ENCODE peak calls at places on chromosomes 3 and 15, in ten cellular contexts. E, X, R, J, V, T, I, N, B and G are unnamed samples.

GRCh38 chr15:99282129-99282528 is 30.8 kb downstream of the LRRC28 start:
- DNase-seq in V (no peak), R (no peak), B (no peak), J (peak; percentile 39), E (no peak), T (no peak), N (no peak), X (no peak), I (no peak), G (no peak)

GRCh38 chr15:43187544-43188155 is 2.4 kb downstream of the CCNDBP1 start:
- DNase-seq in N (peak; percentile 47), X (no peak), J (peak; percentile 54), V (no peak), E (no peak), R (peak; percentile 82), B (no peak), T (peak; percentile 73), I (peak; percentile 34), G (no peak)

GRCh38 chr15:39451121-39451698 is 129.7 kb upstream of the THBS1 start:
- DNase-seq in J (no peak), I (no peak), B (no peak), X (no peak), N (no peak), R (no peak), T (no peak), V (no peak), E (peak; percentile 78), G (no peak)

GRCh38 chr15:41013698-41014414 is 60.6 kb downstream of the CHAC1 start:
- DNase-seq in B (peak; percentile 54), N (peak; percentile 30), I (peak; percentile 59), V (no peak), R (peak; percentile 90), J (no peak), X (no peak), T (no peak), E (no peak), G (no peak)

GRCh38 chr3:93936549-93936948 is 37.1 kb downstream of the PROS1 start:
- DNase-seq in X (no peak), V (no peak), I (no peak), T (no peak), J (no peak), B (no peak), R (no peak), N (no peak), E (no peak), G (no peak)

GRCh38 chr3:71423151-71423906 is 160.2 kb downstream of the FOXP1 start:
- DNase-seq in R (no peak), N (no peak), X (no peak), V (peak; percentile 14), E (peak; percentile 19), I (no peak), J (peak; percentile 18), T (no peak), B (no peak), G (no peak)

GRCh38 chr15:64235552-64235951 is 72.7 kb upstream of the PPIB start:
- DNase-seq in J (no peak), E (no peak), V (no peak), I (no peak), N (no peak), X (no peak), B (no peak), R (peak; percentile 6), T (no peak), G (no peak)

GRCh38 chr15:71678191-71678590 is 132.2 kb upstream of the NR2E3 start:
- DNase-seq in R (no peak), J (no peak), I (no peak), T (no peak), X (no peak), V (no peak), B (no peak), E (no peak), N (no peak), G (no peak)

GRCh38 chr3:77467702-77468407 is 428.0 kb downstream of the ROBO2 start:
- DNase-seq in X (no peak), N (no peak), E (peak; percentile 9), R (no peak), J (no peak), I (no peak), T (no peak), B (no peak), V (peak; percentile 23), G (no peak)

GRCh38 chr3:184155644-184156521 is 706 bp downstream of the DVL3 start:
- DNase-seq in X (no peak), R (no peak), I (no peak), B (peak; percentile 53), E (peak; percentile 44), J (peak; percentile 42), N (peak; percentile 54), V (no peak), T (no peak), G (no peak)

GRCh38 chr3:133821767-133822638 is 16.4 kb downstream of the SRPRB start:
- DNase-seq in X (peak; percentile 22), N (no peak), T (no peak), E (peak; percentile 33), V (peak; percentile 96), I (peak; percentile 33), J (peak; percentile 82), R (no peak), B (no peak), G (no peak)